ENCODE peak calls at places on chromosomes 11 and 22, in seven cellular contexts. S is GM13977; P is neural progenitor cell; K is M059J; Y is stimulated activated CD4-positive, alpha-beta T cell treated with anti-CD3 and anti-CD28 coated beads, Interleukin-2, amount 100 ng/mL, for 24 hours; H is NCI-H510A; X is stimulated activated CD8-positive, alpha-beta memory T cell treated with anti-CD3 and anti-CD28 coated beads, Interleukin-7, amount 100 ng/mL, for 48 hours. E is an unnamed sample.

GRCh38 chr22:34587357-34588356 is 478.3 kb upstream of the ISX start:
- DNase-seq in Y (no peak), P (no peak), S (no peak), K (peak; percentile 37), H (no peak), X (no peak), E (no peak)

GRCh38 chr22:35728639-35729308 is 11.1 kb downstream of the APOL5 start:
- DNase-seq in P (no peak), H (peak; percentile 34), X (no peak), K (no peak), S (no peak), Y (no peak), E (no peak)

GRCh38 chr22:35465109-35465701 is 65.3 kb downstream of the MCM5 start:
- DNase-seq in P (no peak), S (no peak), H (no peak), X (no peak), Y (no peak), K (no peak), E (no peak)

GRCh38 chr11:19907839-19908238 is 195.2 kb downstream of the NAV2 start:
- DNase-seq in Y (no peak), H (no peak), P (no peak), K (no peak), S (no peak), X (no peak), E (no peak)

GRCh38 chr11:3120071-3120792 is 44.9 kb downstream of the OSBPL5 start:
- DNase-seq in K (no peak), H (no peak), X (no peak), Y (no peak), S (no peak), P (no peak), E (no peak)

GRCh38 chr11:27290261-27290660 is 72.8 kb downstream of the CCDC34 start:
- DNase-seq in K (no peak), H (no peak), P (no peak), Y (no peak), X (no peak), S (no peak), E (no peak)

GRCh38 chr22:33272180-33272579 is 214.0 kb upstream of the SYN3 start:
- DNase-seq in P (no peak), H (no peak), K (no peak), X (no peak), Y (no peak), S (no peak), E (no peak)

GRCh38 chr11:1108246-1108900 is 33.7 kb downstream of the MUC2 start:
- DNase-seq in P (no peak), X (no peak), S (no peak), K (no peak), Y (no peak), H (no peak), E (no peak)

GRCh38 chr22:33018232-33018864 is 39.8 kb downstream of the SYN3 start:
- DNase-seq in X (no peak), H (no peak), P (peak; percentile 73), Y (peak; percentile 46), S (peak; percentile 67), K (peak; percentile 46), E (peak; percentile 26)

GRCh38 chr11:117286588-117286987 is 4.6 kb upstream of the BACE1-AS start:
- DNase-seq in P (no peak), S (no peak), X (no peak), Y (no peak), H (no peak), K (no peak), E (no peak)

GRCh38 chr22:20436309-20437252 is 1.0 kb downstream of the SCARF2 start:
- DNase-seq in H (no peak), K (peak; percentile 30), S (peak; percentile 54), Y (no peak), P (peak; percentile 85), X (no peak), E (no peak)

GRCh38 chr22:45376009-45376408 is 37.4 kb downstream of the SMC1B start:
- DNase-seq in X (no peak), S (peak; percentile 18), Y (no peak), K (no peak), H (no peak), P (no peak), E (no peak)

GRCh38 chr11:107307991-107308390 is 149.6 kb downstream of the CWF19L2 start:
- DNase-seq in S (no peak), P (no peak), X (no peak), Y (no peak), K (no peak), H (no peak), E (no peak)

GRCh38 chr11:15845261-15845660 is 511.1 kb downstream of the SOX6 start:
- DNase-seq in X (no peak), H (no peak), Y (no peak), P (peak; percentile 93), K (no peak), S (no peak), E (no peak)

GRCh38 chr11:115477410-115477809 is 26.8 kb downstream of the CADM1 start:
- DNase-seq in Y (no peak), K (no peak), X (no peak), S (no peak), H (no peak), P (no peak), E (no peak)

GRCh38 chr11:32447252-32447651 is 11.9 kb upstream of the WT1 start:
- DNase-seq in H (no peak), X (no peak), Y (no peak), K (no peak), S (no peak), P (no peak), E (no peak)

GRCh38 chr11:11608783-11609232 is 13.0 kb downstream of the GALNT18 start:
- DNase-seq in S (no peak), X (no peak), Y (no peak), H (no peak), K (peak; percentile 19), P (no peak), E (no peak)

GRCh38 chr11:105713106-105713505 is 103.2 kb downstream of the GRIA4 start:
- DNase-seq in P (no peak), Y (no peak), H (no peak), K (no peak), S (no peak), X (no peak), E (no peak)

GRCh38 chr11:96229354-96229973 is 113.5 kb downstream of the MAML2 start:
- DNase-seq in X (no peak), H (no peak), S (no peak), K (no peak), P (no peak), Y (no peak), E (no peak)

GRCh38 chr11:8315463-8315862 is 51.8 kb upstream of the LMO1 start:
- DNase-seq in K (no peak), Y (no peak), X (no peak), S (no peak), H (no peak), P (no peak), E (no peak)

GRCh38 chr22:46592390-46592872 is 27.8 kb upstream of the GRAMD4 start:
- DNase-seq in P (peak; percentile 0), Y (peak; percentile 43), H (no peak), K (peak; percentile 75), S (peak; percentile 80), X (peak; percentile 52), E (peak; percentile 44)

GRCh38 chr11:27039873-27040272 is 742 bp upstream of the BBOX1 start:
- DNase-seq in X (no peak), P (no peak), Y (no peak), K (no peak), H (no peak), S (no peak), E (no peak)

GRCh38 chr11:73195191-73196007 is 22.7 kb upstream of the P2RY2 start:
- DNase-seq in H (no peak), Y (no peak), K (peak; percentile 92), X (no peak), S (no peak), P (no peak), E (no peak)

GRCh38 chr11:117930208-117930570 is 987 bp upstream of the TMPRSS13 start:
- DNase-seq in S (no peak), P (no peak), X (no peak), K (no peak), Y (no peak), H (no peak), E (no peak)

GRCh38 chr11:12914401-12914912 is 94.7 kb upstream of the RASSF10 start:
- DNase-seq in K (no peak), H (peak; percentile 2), Y (no peak), S (peak; percentile 27), X (no peak), P (peak; percentile 89), E (no peak)

GRCh38 chr22:42608481-42609361 is 6.0 kb downstream of the POLDIP3 start:
- DNase-seq in K (peak; percentile 49), Y (no peak), X (no peak), H (no peak), P (peak; percentile 31), S (no peak), E (no peak)

GRCh38 chr11:94787798-94788197 is 19.6 kb downstream of the AMOTL1 start:
- DNase-seq in Y (no peak), K (peak; percentile 56), P (no peak), H (no peak), S (no peak), X (no peak), E (no peak)

GRCh38 chr11:121757480-121758125 is 304.8 kb upstream of the SORL1-AS1 start:
- DNase-seq in Y (no peak), K (peak; percentile 76), X (no peak), S (no peak), H (no peak), P (no peak), E (no peak)

GRCh38 chr11:95917188-95918036 is 6.5 kb downstream of the MTMR2 start:
- DNase-seq in X (no peak), P (no peak), K (peak; percentile 9), Y (no peak), S (no peak), H (peak; percentile 12), E (no peak)

GRCh38 chr11:27839226-27839913 is 139.1 kb upstream of the BDNF start:
- DNase-seq in X (no peak), Y (no peak), H (no peak), K (peak; percentile 47), S (no peak), P (no peak), E (no peak)

GRCh38 chr11:84273541-84273940 is 987.4 kb upstream of the CCDC90B start:
- DNase-seq in P (no peak), K (no peak), S (no peak), X (no peak), Y (no peak), H (no peak), E (no peak)

GRCh38 chr11:108870373-108871020 is 205.6 kb downstream of the DDX10 start:
- DNase-seq in P (no peak), K (peak; percentile 90), S (no peak), H (no peak), Y (no peak), X (no peak), E (no peak)

GRCh38 chr11:102457865-102458264 is 5.3 kb upstream of the TMEM123 start:
- DNase-seq in H (no peak), X (no peak), K (peak; percentile 26), P (no peak), S (no peak), Y (no peak), E (no peak)

GRCh38 chr11:134791102-134791501 is 379.1 kb upstream of the B3GAT1 start:
- DNase-seq in X (no peak), K (no peak), S (no peak), P (no peak), Y (no peak), H (no peak), E (no peak)

GRCh38 chr11:129846508-129847335 is 31.1 kb downstream of the TMEM45B start:
- DNase-seq in X (no peak), P (no peak), H (no peak), S (no peak), K (peak; percentile 98), Y (no peak), E (no peak)

GRCh38 chr11:44797886-44798683 is 71.3 kb downstream of the TSPAN18 start:
- DNase-seq in X (no peak), K (no peak), P (peak; percentile 81), S (no peak), H (no peak), Y (no peak), E (no peak)

GRCh38 chr11:15190611-15191010 is 75.9 kb downstream of the INSC start:
- DNase-seq in K (no peak), X (no peak), P (no peak), Y (no peak), H (no peak), S (no peak), E (no peak)

GRCh38 chr11:63635762-63636465 is 21.7 kb upstream of the PLAAT3 start:
- DNase-seq in S (peak; percentile 67), K (peak; percentile 59), P (peak; percentile 83), Y (peak; percentile 73), H (no peak), X (peak; percentile 18), E (peak; percentile 48)

E was measured in activated T-cell treated with anti-CD3 and anti-CD28 coated beads for 24 hours.